ENCODE peak calls at places on chromosomes 12 and 14, in four cellular contexts. Z is nephron progenitor cell, J is ascending aorta, U is fibroblast of the aortic adventitia. I is an unnamed sample.

GRCh38 chr14:61585598-61586538 is 109.4 kb upstream of the HIF1A start:
- DNase-seq in Z (no peak), J (peak), U (peak), I (no peak)

GRCh38 chr14:78598046-78598652 is 428.0 kb downstream of the NRXN3 start:
- DNase-seq in Z (peak), J (no peak), U (peak), I (peak)

GRCh38 chr12:1592444-1593231 is 1.7 kb downstream of the FBXL14 start:
- DNase-seq in Z (peak), J (no peak), U (no peak), I (peak)

GRCh38 chr14:103550451-103551337 is 11.8 kb downstream of the BAG5 start:
- DNase-seq in Z (no peak), J (peak), U (no peak), I (no peak)

GRCh38 chr12:27733052-27733656 is 22.5 kb downstream of the MRPS35 start:
- DNase-seq in Z (peak), J (no peak), U (peak), I (no peak)

GRCh38 chr12:106248849-106249371 is 1.1 kb upstream of the CKAP4 start:
- DNase-seq in Z (no peak), J (peak), U (peak), I (no peak)

GRCh38 chr12:84201976-84202375 is 710.6 kb downstream of the SLC6A15 start:
- DNase-seq in Z (peak), J (no peak), U (no peak), I (no peak)

GRCh38 chr14:61517861-61518802 is 177.2 kb upstream of the HIF1A start:
- DNase-seq in Z (no peak), J (no peak), U (peak), I (no peak)

GRCh38 chr14:72558721-72559120 is 335.2 kb downstream of the DPF3 start:
- DNase-seq in Z (no peak), J (no peak), U (peak), I (no peak)

GRCh38 chr12:90618606-90619005 is 336.4 kb downstream of the CCER1 start:
- DNase-seq in Z (no peak), J (no peak), U (no peak), I (no peak)

GRCh38 chr12:107778383-107779015 is 4.0 kb downstream of the ASCL4 start:
- DNase-seq in Z (no peak), J (no peak), U (no peak), I (no peak)

GRCh38 chr14:105294142-105294597 is 6.6 kb downstream of the BRF1 start:
- DNase-seq in Z (no peak), J (no peak), U (peak), I (no peak)

GRCh38 chr12:130142736-130143135 is 19.5 kb upstream of the FZD10 start:
- DNase-seq in Z (no peak), J (no peak), U (no peak), I (no peak)

GRCh38 chr14:101122855-101123129 is 219.3 kb upstream of the RTL1 start:
- DNase-seq in Z (no peak), J (no peak), U (no peak), I (no peak)

GRCh38 chr12:57452181-57452936 is 2.7 kb upstream of the INHBE start:
- DNase-seq in Z (no peak), J (peak), U (peak), I (no peak)

GRCh38 chr12:3078086-3078820 is 1.1 kb downstream of the TSPAN9 start:
- DNase-seq in Z (no peak), J (no peak), U (no peak), I (no peak)

GRCh38 chr14:65412881-65413738 is 580 bp downstream of the FUT8 start:
- DNase-seq in Z (no peak), J (peak), U (peak), I (peak)

GRCh38 chr14:30656190-30656632 is 34.1 kb downstream of the SCFD1 start:
- DNase-seq in Z (peak), J (no peak), U (peak), I (peak)

GRCh38 chr14:83217492-83217891 is 1683.8 kb upstream of the SEL1L start:
- DNase-seq in Z (no peak), J (no peak), U (peak), I (no peak)

GRCh38 chr14:75857199-75857598 is 124.6 kb downstream of the TGFB3 start:
- DNase-seq in Z (no peak), J (no peak), U (no peak), I (no peak)

GRCh38 chr14:92040431-92041040 is 677 bp upstream of the TRIP11 start:
- DNase-seq in Z (no peak), J (no peak), U (peak), I (no peak)

GRCh38 chr12:31578632-31579031 is 12.3 kb downstream of the DENND5B start:
- DNase-seq in Z (no peak), J (no peak), U (peak), I (no peak)

GRCh38 chr12:46603776-46604456 is 221.9 kb downstream of the SLC38A4 start:
- DNase-seq in Z (no peak), J (no peak), U (no peak), I (no peak)

GRCh38 chr12:99200711-99201384 is 446.7 kb upstream of the GARIN6 start:
- DNase-seq in Z (no peak), J (no peak), U (no peak), I (no peak)

GRCh38 chr12:10363922-10364838 is 25.7 kb downstream of the KLRK1 start:
- DNase-seq in Z (no peak), J (no peak), U (peak), I (no peak)

GRCh38 chr14:96567289-96567899 is 65.2 kb downstream of the PAPOLA start:
- DNase-seq in Z (no peak), J (no peak), U (peak), I (no peak)

GRCh38 chr12:113582521-113583218 is 111.0 kb upstream of the LHX5 start:
- DNase-seq in Z (peak), J (no peak), U (no peak), I (no peak)

GRCh38 chr12:11553871-11554533 is 95.5 kb upstream of the ETV6 start:
- DNase-seq in Z (peak), J (peak), U (peak), I (peak)

GRCh38 chr14:41785696-41786095 is 179.0 kb downstream of the LRFN5 start:
- DNase-seq in Z (no peak), J (no peak), U (no peak), I (no peak)

GRCh38 chr12:66482880-66483279 is 180.6 kb downstream of the HELB start:
- DNase-seq in Z (no peak), J (no peak), U (no peak), I (no peak)

GRCh38 chr14:72545411-72546311 is 348.2 kb downstream of the DPF3 start:
- DNase-seq in Z (no peak), J (no peak), U (no peak), I (no peak)

GRCh38 chr12:78402366-78403134 is 462.0 kb upstream of the SYT1 start:
- DNase-seq in Z (no peak), J (no peak), U (no peak), I (no peak)

GRCh38 chr12:122646568-122647220 is 56.5 kb downstream of the HCAR2 start:
- DNase-seq in Z (no peak), J (no peak), U (peak), I (no peak)

GRCh38 chr12:75725505-75726120 is 214.2 kb upstream of the KRR1 start:
- DNase-seq in Z (no peak), J (no peak), U (peak), I (no peak)

GRCh38 chr12:113524495-113524894 is 52.8 kb upstream of the LHX5 start:
- DNase-seq in Z (no peak), J (no peak), U (no peak), I (no peak)

GRCh38 chr14:59274991-59275391 is 86.5 kb downstream of the DAAM1 start:
- DNase-seq in Z (peak), J (no peak), U (no peak), I (no peak)

GRCh38 chr12:31206038-31206670 is 119.8 kb downstream of the SINHCAF start:
- DNase-seq in Z (no peak), J (no peak), U (peak), I (no peak)

GRCh38 chr14:66359500-66359899 is 126.7 kb upstream of the CCDC196 start:
- DNase-seq in Z (peak), J (no peak), U (peak), I (peak)

GRCh38 chr14:34324363-34324795 is 137.7 kb downstream of the SPTSSA start:
- DNase-seq in Z (peak), J (no peak), U (peak), I (peak)

GRCh38 chr14:54686219-54686870 is 119.4 kb downstream of the SAMD4A start:
- DNase-seq in Z (no peak), J (peak), U (peak), I (no peak)

GRCh38 chr14:54688229-54688628 is 121.3 kb downstream of the SAMD4A start:
- DNase-seq in Z (no peak), J (peak), U (no peak), I (no peak)

GRCh38 chr14:54689928-54690327 is 123.0 kb downstream of the SAMD4A start:
- DNase-seq in Z (no peak), J (no peak), U (no peak), I (no peak)

GRCh38 chr14:54686871-54687749 is 120.2 kb downstream of the SAMD4A start:
- DNase-seq in Z (no peak), J (peak), U (peak), I (no peak)

DNA sequence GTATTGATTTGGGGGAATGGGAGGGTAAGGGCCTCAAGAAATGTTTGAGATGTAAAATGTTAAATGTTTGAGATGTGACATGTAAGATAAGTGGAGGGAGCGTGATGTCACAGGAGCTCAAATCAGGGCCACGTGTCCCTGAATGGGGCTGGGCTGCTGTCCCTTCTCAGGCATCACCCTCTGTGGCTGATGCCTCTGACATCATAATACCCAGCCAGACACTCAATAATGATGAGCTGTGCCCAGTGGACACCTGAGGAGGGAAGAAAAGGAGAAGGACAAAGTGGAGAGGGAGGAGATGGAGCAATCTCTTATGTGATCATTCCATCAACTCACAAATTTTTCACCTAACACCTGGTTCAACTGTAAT is 120.8 kb downstream of the SAMD4A start:
- DNase-seq in Z (no peak), J (no peak), U (no peak), I (no peak)
- TF ChIP-seq CTCF in Z (no peak), J (no peak), U (no peak), I (no peak)

GRCh38 chr14:80636071-80636470 is 305.5 kb downstream of the CEP128 start:
- DNase-seq in Z (no peak), J (no peak), U (no peak), I (no peak)
- TF ChIP-seq CTCF in Z (peak), J (no peak), U (peak), I (peak)

GRCh38 chr12:12561305-12562015 is 1.2 kb downstream of the DUSP16 start:
- DNase-seq in Z (peak), J (peak), U (peak), I (peak)
- TF ChIP-seq CTCF in Z (no peak), J (no peak), U (no peak), I (peak)

GRCh38 chr14:74846168-74846567 is 29.8 kb downstream of the PROX2 start:
- DNase-seq in Z (no peak), J (no peak), U (peak), I (no peak)
- TF ChIP-seq CTCF in Z (no peak), J (no peak), U (no peak), I (no peak)

GRCh38 chr14:22220427-22220826 is 368.6 kb downstream of the DAD1 start:
- DNase-seq in Z (no peak), J (no peak), U (peak), I (no peak)
- TF ChIP-seq CTCF in Z (no peak), J (no peak), U (no peak), I (no peak)

GRCh38 chr14:81172353-81172752 is 48.4 kb downstream of the GTF2A1 start:
- DNase-seq in Z (no peak), J (no peak), U (no peak), I (no peak)

GRCh38 chr14:81169711-81170103 is 51.1 kb downstream of the GTF2A1 start:
- DNase-seq in Z (no peak), J (peak), U (peak), I (no peak)

GRCh38 chr14:81170104-81170828 is 50.5 kb downstream of the GTF2A1 start:
- DNase-seq in Z (peak), J (peak), U (peak), I (peak)

GRCh38 chr14:81169267-81169666 is 51.5 kb downstream of the GTF2A1 start:
- DNase-seq in Z (no peak), J (no peak), U (no peak), I (no peak)

DNA sequence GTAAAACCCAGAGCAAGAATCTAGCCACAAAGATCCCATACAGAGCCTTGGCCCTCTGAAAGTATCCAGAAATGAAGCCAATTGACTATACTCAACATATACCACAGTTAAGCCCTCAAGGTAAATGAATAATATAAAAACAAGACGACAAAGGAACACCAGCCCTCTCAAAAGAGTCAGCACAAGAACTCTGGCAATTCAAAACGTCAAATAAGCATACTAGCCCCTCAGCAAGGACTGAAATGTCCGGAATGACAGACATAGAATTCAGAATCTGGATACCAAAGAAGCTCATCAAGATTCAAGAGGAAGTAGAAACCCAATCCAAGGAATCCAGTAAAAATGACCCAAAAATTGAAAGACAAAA is 49.9 kb downstream of the GTF2A1 start:
- DNase-seq in Z (no peak), J (no peak), U (no peak), I (no peak)
- TF ChIP-seq CTCF in Z (no peak), J (no peak), U (no peak), I (no peak)

I was measured in neural crest cell.